ENCODE peak calls at places on chromosomes 7 and 10, in four cellular contexts. One of them, this sample, is unnamed.

GRCh38 chr7:65371468-65371867 is 2.2 kb upstream of the ZNF92 start:
- DNase-seq in stomach: peak; percentile 52
- DNase-seq in ovary: peak; percentile 11
- DNase-seq in A549: no peak
- DNase-seq in this sample: no peak

GRCh38 chr10:62744136-62744535 is 60.4 kb upstream of the ADO start:
- DNase-seq in A549: no peak
- DNase-seq in stomach: no peak
- DNase-seq in ovary: no peak
- DNase-seq in this sample: no peak

GRCh38 chr7:18831943-18832342 is 285.5 kb downstream of the TWIST1 start:
- DNase-seq in A549: no peak
- DNase-seq in stomach: no peak
- DNase-seq in ovary: no peak
- DNase-seq in this sample: no peak

GRCh38 chr7:127290801-127291361 is 38.1 kb upstream of the GRM8 start:
- DNase-seq in A549: no peak
- DNase-seq in ovary: no peak
- DNase-seq in stomach: no peak
- DNase-seq in this sample: no peak

GRCh38 chr10:57579926-57580325 is 687.8 kb downstream of the IPMK start:
- DNase-seq in A549: peak; percentile 2
- DNase-seq in stomach: no peak
- DNase-seq in ovary: no peak
- DNase-seq in this sample: no peak

GRCh38 chr10:132939957-132940790 is 2.2 kb downstream of the CFAP46 start:
- DNase-seq in stomach: peak; percentile 43
- DNase-seq in A549: peak; percentile 60
- DNase-seq in ovary: no peak
- DNase-seq in this sample: peak; percentile 35

GRCh38 chr10:100907175-100907574 is 5.6 kb upstream of the SLF2 start:
- DNase-seq in A549: no peak
- DNase-seq in stomach: no peak
- DNase-seq in ovary: no peak
- DNase-seq in this sample: no peak

GRCh38 chr10:44749141-44749540 is 162.0 kb upstream of the TMEM72 start:
- DNase-seq in stomach: no peak
- DNase-seq in A549: no peak
- DNase-seq in ovary: no peak
- DNase-seq in this sample: no peak

GRCh38 chr7:94286111-94286510 is 108.6 kb upstream of the COL1A2 start:
- DNase-seq in ovary: no peak
- DNase-seq in A549: no peak
- DNase-seq in stomach: no peak
- DNase-seq in this sample: no peak

GRCh38 chr7:135536160-135536559 is 21.6 kb upstream of the NUP205 start:
- DNase-seq in A549: no peak
- DNase-seq in stomach: no peak
- DNase-seq in ovary: no peak
- DNase-seq in this sample: no peak

GRCh38 chr7:610141-610530 is 90.5 kb upstream of the PDGFA start:
- DNase-seq in stomach: no peak
- DNase-seq in ovary: no peak
- DNase-seq in A549: no peak
- DNase-seq in this sample: no peak

GRCh38 chr10:112663181-112663879 is 216.3 kb downstream of the VTI1A start:
- DNase-seq in ovary: no peak
- DNase-seq in stomach: no peak
- DNase-seq in A549: peak; percentile 15
- DNase-seq in this sample: no peak

GRCh38 chr7:157780312-157780711 is 443.5 kb downstream of the DNAJB6 start:
- DNase-seq in A549: no peak
- DNase-seq in stomach: no peak
- DNase-seq in ovary: no peak
- DNase-seq in this sample: no peak

GRCh38 chr7:148664319-148664718 is 34.4 kb upstream of the CUL1 start:
- DNase-seq in stomach: no peak
- DNase-seq in ovary: no peak
- DNase-seq in A549: no peak
- DNase-seq in this sample: no peak

GRCh38 chr7:140576589-140576988 is 64.0 kb downstream of the DENND2A start:
- DNase-seq in A549: no peak
- DNase-seq in stomach: no peak
- DNase-seq in ovary: no peak
- DNase-seq in this sample: no peak

GRCh38 chr10:109430844-109431243 is 492.5 kb downstream of the XPNPEP1 start:
- DNase-seq in ovary: no peak
- DNase-seq in A549: no peak
- DNase-seq in stomach: no peak
- DNase-seq in this sample: no peak

GRCh38 chr7:136883046-136883445 is 14.6 kb downstream of the CHRM2 start:
- DNase-seq in A549: no peak
- DNase-seq in stomach: no peak
- DNase-seq in ovary: no peak
- DNase-seq in this sample: no peak

GRCh38 chr7:94375167-94375566 is 19.5 kb upstream of the COL1A2 start:
- DNase-seq in ovary: peak; percentile 79
- DNase-seq in stomach: no peak
- DNase-seq in A549: no peak
- DNase-seq in this sample: peak; percentile 38

GRCh38 chr10:23343591-23344225 is 889 bp downstream of the C10orf67 start:
- DNase-seq in A549: no peak
- DNase-seq in ovary: peak; percentile 83
- DNase-seq in stomach: peak; percentile 52
- DNase-seq in this sample: peak; percentile 43

GRCh38 chr7:124155400-124156022 is 122.6 kb upstream of the TMEM229A start:
- DNase-seq in stomach: no peak
- DNase-seq in A549: peak; percentile 5
- DNase-seq in ovary: no peak
- DNase-seq in this sample: no peak

GRCh38 chr10:776772-777171 is 87.3 kb upstream of the DIP2C start:
- DNase-seq in A549: no peak
- DNase-seq in ovary: no peak
- DNase-seq in stomach: peak; percentile 24
- DNase-seq in this sample: no peak

GRCh38 chr10:98097611-98098010 is 36.8 kb upstream of the R3HCC1L start:
- DNase-seq in A549: no peak
- DNase-seq in stomach: no peak
- DNase-seq in ovary: no peak
- DNase-seq in this sample: no peak

GRCh38 chr10:110209926-110210662 is 2.7 kb downstream of the MXI1 start:
- DNase-seq in ovary: peak; percentile 69
- DNase-seq in stomach: peak; percentile 71
- DNase-seq in A549: peak; percentile 29
- DNase-seq in this sample: peak; percentile 64

GRCh38 chr7:69109131-69109740 is 489.0 kb upstream of the AUTS2 start:
- DNase-seq in ovary: no peak
- DNase-seq in stomach: no peak
- DNase-seq in A549: no peak
- DNase-seq in this sample: no peak

GRCh38 chr7:116811768-116812167 is 50.6 kb upstream of the CAPZA2 start:
- DNase-seq in ovary: no peak
- DNase-seq in A549: no peak
- DNase-seq in stomach: no peak
- DNase-seq in this sample: no peak

GRCh38 chr7:116815041-116815440 is 47.3 kb upstream of the CAPZA2 start:
- DNase-seq in stomach: no peak
- DNase-seq in ovary: no peak
- DNase-seq in A549: no peak
- DNase-seq in this sample: no peak

GRCh38 chr7:116810267-116811116 is 51.9 kb upstream of the CAPZA2 start:
- DNase-seq in ovary: no peak
- DNase-seq in A549: no peak
- DNase-seq in stomach: no peak
- DNase-seq in this sample: no peak

GRCh38 chr7:116809636-116810266 is 52.6 kb upstream of the CAPZA2 start:
- DNase-seq in stomach: no peak
- DNase-seq in ovary: no peak
- DNase-seq in A549: no peak
- DNase-seq in this sample: no peak

GRCh38 chr7:116812905-116813304 is 49.5 kb upstream of the CAPZA2 start:
- DNase-seq in A549: no peak
- DNase-seq in stomach: no peak
- DNase-seq in ovary: no peak
- DNase-seq in this sample: no peak
- TF ChIP-seq CTCF in A549: no peak
- TF ChIP-seq CTCF in stomach: no peak
- TF ChIP-seq CTCF in ovary: no peak
- TF ChIP-seq CTCF in this sample: no peak

DNA sequence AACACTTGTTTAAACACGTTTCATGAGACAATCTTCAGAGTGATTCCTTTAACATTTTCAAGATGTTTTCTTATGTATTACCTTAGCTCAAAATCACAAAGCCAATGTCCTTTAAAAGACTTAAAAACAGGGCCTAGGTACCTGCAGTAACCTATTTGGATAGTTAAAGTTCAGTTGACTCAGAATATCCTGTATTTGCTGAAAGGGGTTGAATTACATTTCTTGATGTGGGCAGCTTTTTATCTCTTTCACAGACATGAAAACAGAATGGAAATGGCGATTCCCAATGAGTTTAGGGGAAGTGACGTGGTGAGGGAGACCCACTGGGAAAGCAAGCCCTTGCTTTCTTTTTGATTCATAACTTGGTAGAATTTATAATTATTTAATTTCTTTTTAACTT is 324.4 kb upstream of the AOAH start:
- DNase-seq in stomach: no peak
- DNase-seq in ovary: no peak
- DNase-seq in A549: no peak
- DNase-seq in this sample: no peak
- TF ChIP-seq EP300 in stomach: no peak
- TF ChIP-seq EP300 in ovary: no peak
- TF ChIP-seq EP300 in A549: no peak
- TF ChIP-seq EP300 in this sample: no peak

GRCh38 chr7:101985646-101986199 is 168.3 kb downstream of the CUX1 start:
- DNase-seq in ovary: no peak
- DNase-seq in A549: no peak
- DNase-seq in stomach: no peak
- DNase-seq in this sample: no peak
- H3K4me3 ChIP-seq in ovary: no peak overlapping the region
- H3K4me3 ChIP-seq in A549: no peak overlapping the region
- H3K4me3 ChIP-seq in stomach: no peak overlapping the region
- H3K4me3 ChIP-seq in this sample: no peak overlapping the region

GRCh38 chr10:123043409-123043925 is 34.7 kb downstream of the ACADSB start:
- DNase-seq in A549: peak; percentile 58
- DNase-seq in ovary: no peak
- DNase-seq in stomach: peak; percentile 34
- DNase-seq in this sample: peak; percentile 37
- TF ChIP-seq CTCF in A549: peak; percentile 81
- TF ChIP-seq CTCF in ovary: no peak
- TF ChIP-seq CTCF in stomach: no peak
- TF ChIP-seq CTCF in this sample: peak; percentile 63

DNA sequence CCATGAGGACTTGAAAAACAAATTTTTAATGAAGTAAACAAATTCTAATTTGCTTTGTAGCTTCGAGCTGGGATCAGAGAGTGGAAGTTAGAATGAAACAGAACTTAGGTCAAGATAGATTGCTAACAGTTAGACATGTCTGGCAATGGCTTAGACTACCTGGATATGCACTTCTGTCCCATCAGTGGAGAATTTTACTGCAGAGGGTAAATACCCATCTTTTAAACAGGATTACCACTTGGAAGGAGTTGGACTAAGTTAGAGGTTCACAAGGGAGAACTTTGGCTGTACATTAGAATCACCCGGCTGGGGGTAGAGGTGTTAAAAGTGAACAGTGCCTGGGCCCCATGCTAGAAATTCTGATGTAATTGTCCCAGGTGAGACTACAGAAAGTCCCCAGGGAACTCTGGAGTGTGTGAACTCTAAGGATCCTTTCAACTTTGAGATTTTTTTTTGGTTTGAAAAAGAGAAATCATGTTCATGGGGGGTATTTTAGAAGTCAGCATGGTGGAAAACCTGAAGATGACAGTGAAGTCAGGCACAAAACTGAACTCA is 35.5 kb downstream of the ENTPD1 start:
- DNase-seq in ovary: no peak
- DNase-seq in A549: no peak
- DNase-seq in stomach: no peak
- DNase-seq in this sample: no peak
- TF ChIP-seq EP300 in ovary: no peak
- TF ChIP-seq EP300 in A549: no peak
- TF ChIP-seq EP300 in stomach: no peak
- TF ChIP-seq EP300 in this sample: no peak

DNA sequence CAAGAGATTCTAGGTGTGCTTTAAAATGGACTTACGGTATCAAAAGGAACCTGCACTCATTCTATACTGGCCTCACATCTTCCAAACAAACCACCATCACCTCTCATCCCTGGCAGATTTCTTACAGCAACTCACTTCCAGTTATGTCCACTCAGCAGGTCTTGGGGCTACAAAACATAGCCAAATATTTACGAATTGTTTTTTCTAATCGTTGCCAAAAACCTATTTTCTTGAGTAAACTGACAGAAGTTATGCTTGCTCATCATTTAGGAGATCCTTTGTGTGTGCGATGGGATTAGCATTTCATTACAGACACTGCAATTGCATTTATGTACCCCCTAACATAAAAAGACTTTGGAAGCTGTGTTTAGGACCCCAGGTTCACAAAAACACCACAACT is 2.7 kb downstream of the KCNMA1 start:
- DNase-seq in A549: no peak
- DNase-seq in ovary: no peak
- DNase-seq in stomach: no peak
- DNase-seq in this sample: no peak
- H3K4me3 ChIP-seq in A549: no peak overlapping the region
- H3K4me3 ChIP-seq in ovary: peak overlapping the region; percentile 54
- H3K4me3 ChIP-seq in stomach: peak overlapping the region; percentile 60
- H3K4me3 ChIP-seq in this sample: peak overlapping the region; percentile 54